ENCODE peak calls at places on chromosomes 3 and 15, in ten cellular contexts. One of them, this sample, is unnamed.

GRCh38 chr3:65927576-65927975 is 111.1 kb downstream of the MAGI1 start:
- DNase-seq in GM13976: no peak
- DNase-seq in neural crest cell: no peak
- DNase-seq in nucleus accumbens: no peak
- DNase-seq in dermis microvascular lymphatic vessel endothelial cell: no peak
- DNase-seq in lung microvascular endothelial cell: no peak
- DNase-seq in brain microvascular endothelial cell: no peak
- DNase-seq in Caco-2: no peak
- DNase-seq in H4: peak; percentile 4
- DNase-seq in anterior cingulate cortex: no peak
- DNase-seq in this sample: no peak

GRCh38 chr15:34795267-34796081 is at the start of gene ACTC1:
- DNase-seq in GM13976: peak; percentile 21
- DNase-seq in neural crest cell: peak; percentile 32
- DNase-seq in nucleus accumbens: no peak
- DNase-seq in dermis microvascular lymphatic vessel endothelial cell: peak; percentile 46
- DNase-seq in lung microvascular endothelial cell: peak; percentile 53
- DNase-seq in brain microvascular endothelial cell: peak; percentile 39
- DNase-seq in Caco-2: no peak
- DNase-seq in H4: no peak
- DNase-seq in anterior cingulate cortex: no peak
- DNase-seq in this sample: no peak

GRCh38 chr15:73918784-73919183 is 7.5 kb upstream of the LOXL1 start:
- DNase-seq in GM13976: no peak
- DNase-seq in neural crest cell: no peak
- DNase-seq in nucleus accumbens: no peak
- DNase-seq in dermis microvascular lymphatic vessel endothelial cell: no peak
- DNase-seq in lung microvascular endothelial cell: no peak
- DNase-seq in brain microvascular endothelial cell: no peak
- DNase-seq in Caco-2: no peak
- DNase-seq in H4: no peak
- DNase-seq in anterior cingulate cortex: no peak
- DNase-seq in this sample: no peak

GRCh38 chr3:157532529-157533297 is 29.5 kb upstream of the VEPH1 start:
- DNase-seq in GM13976: peak; percentile 57
- DNase-seq in neural crest cell: peak; percentile 23
- DNase-seq in nucleus accumbens: no peak
- DNase-seq in dermis microvascular lymphatic vessel endothelial cell: peak; percentile 93
- DNase-seq in lung microvascular endothelial cell: peak; percentile 89
- DNase-seq in brain microvascular endothelial cell: peak; percentile 71
- DNase-seq in Caco-2: no peak
- DNase-seq in H4: peak; percentile 91
- DNase-seq in anterior cingulate cortex: no peak
- DNase-seq in this sample: no peak

GRCh38 chr3:156620260-156620659 is 54.1 kb upstream of the TIPARP start:
- DNase-seq in GM13976: no peak
- DNase-seq in neural crest cell: no peak
- DNase-seq in nucleus accumbens: no peak
- DNase-seq in dermis microvascular lymphatic vessel endothelial cell: peak; percentile 9
- DNase-seq in lung microvascular endothelial cell: peak; percentile 17
- DNase-seq in brain microvascular endothelial cell: peak; percentile 18
- DNase-seq in Caco-2: no peak
- DNase-seq in H4: peak; percentile 54
- DNase-seq in anterior cingulate cortex: no peak
- DNase-seq in this sample: no peak

GRCh38 chr3:170695486-170696069 is 109.7 kb upstream of the SLC7A14 start:
- DNase-seq in GM13976: no peak
- DNase-seq in neural crest cell: no peak
- DNase-seq in nucleus accumbens: no peak
- DNase-seq in dermis microvascular lymphatic vessel endothelial cell: peak; percentile 18
- DNase-seq in lung microvascular endothelial cell: peak; percentile 30
- DNase-seq in brain microvascular endothelial cell: no peak
- DNase-seq in Caco-2: no peak
- DNase-seq in H4: no peak
- DNase-seq in anterior cingulate cortex: no peak
- DNase-seq in this sample: no peak

GRCh38 chr3:68206524-68207117 is 552.2 kb upstream of the SUCLG2 start:
- DNase-seq in GM13976: no peak
- DNase-seq in neural crest cell: no peak
- DNase-seq in nucleus accumbens: no peak
- DNase-seq in dermis microvascular lymphatic vessel endothelial cell: no peak
- DNase-seq in lung microvascular endothelial cell: no peak
- DNase-seq in brain microvascular endothelial cell: no peak
- DNase-seq in Caco-2: no peak
- DNase-seq in H4: no peak
- DNase-seq in anterior cingulate cortex: no peak
- DNase-seq in this sample: no peak

GRCh38 chr3:129829640-129830039 is 63.9 kb downstream of the TMCC1 start:
- DNase-seq in GM13976: peak; percentile 11
- DNase-seq in neural crest cell: no peak
- DNase-seq in nucleus accumbens: peak; percentile 2
- DNase-seq in dermis microvascular lymphatic vessel endothelial cell: peak; percentile 88
- DNase-seq in lung microvascular endothelial cell: peak; percentile 90
- DNase-seq in brain microvascular endothelial cell: peak; percentile 86
- DNase-seq in Caco-2: peak; percentile 59
- DNase-seq in H4: peak; percentile 89
- DNase-seq in anterior cingulate cortex: no peak
- DNase-seq in this sample: peak; percentile 10

GRCh38 chr3:164897335-164897734 is 181.0 kb downstream of the SI start:
- DNase-seq in GM13976: no peak
- DNase-seq in neural crest cell: no peak
- DNase-seq in nucleus accumbens: no peak
- DNase-seq in dermis microvascular lymphatic vessel endothelial cell: no peak
- DNase-seq in lung microvascular endothelial cell: no peak
- DNase-seq in brain microvascular endothelial cell: no peak
- DNase-seq in Caco-2: no peak
- DNase-seq in H4: peak; percentile 19
- DNase-seq in anterior cingulate cortex: no peak
- DNase-seq in this sample: no peak

GRCh38 chr3:13703071-13703470 is 154.1 kb downstream of the FBLN2 start:
- DNase-seq in GM13976: no peak
- DNase-seq in neural crest cell: no peak
- DNase-seq in nucleus accumbens: no peak
- DNase-seq in dermis microvascular lymphatic vessel endothelial cell: no peak
- DNase-seq in lung microvascular endothelial cell: no peak
- DNase-seq in brain microvascular endothelial cell: no peak
- DNase-seq in Caco-2: peak; percentile 3
- DNase-seq in H4: no peak
- DNase-seq in anterior cingulate cortex: no peak
- DNase-seq in this sample: no peak

GRCh38 chr3:53705774-53706173 is 140.4 kb downstream of the CHDH start:
- DNase-seq in GM13976: no peak
- DNase-seq in neural crest cell: no peak
- DNase-seq in nucleus accumbens: no peak
- DNase-seq in dermis microvascular lymphatic vessel endothelial cell: no peak
- DNase-seq in lung microvascular endothelial cell: no peak
- DNase-seq in brain microvascular endothelial cell: no peak
- DNase-seq in Caco-2: no peak
- DNase-seq in H4: peak; percentile 10
- DNase-seq in anterior cingulate cortex: no peak
- DNase-seq in this sample: no peak

GRCh38 chr15:86624261-86625036 is 544.8 kb downstream of the AGBL1 start:
- DNase-seq in GM13976: no peak
- DNase-seq in neural crest cell: peak; percentile 14
- DNase-seq in nucleus accumbens: peak; percentile 16
- DNase-seq in dermis microvascular lymphatic vessel endothelial cell: peak; percentile 47
- DNase-seq in lung microvascular endothelial cell: peak; percentile 1
- DNase-seq in brain microvascular endothelial cell: peak; percentile 86
- DNase-seq in Caco-2: peak; percentile 84
- DNase-seq in H4: peak; percentile 96
- DNase-seq in anterior cingulate cortex: peak; percentile 37
- DNase-seq in this sample: peak; percentile 17

GRCh38 chr3:190338717-190339116 is 16.5 kb upstream of the CLDN1 start:
- DNase-seq in GM13976: no peak
- DNase-seq in neural crest cell: no peak
- DNase-seq in nucleus accumbens: no peak
- DNase-seq in dermis microvascular lymphatic vessel endothelial cell: peak; percentile 64
- DNase-seq in lung microvascular endothelial cell: no peak
- DNase-seq in brain microvascular endothelial cell: no peak
- DNase-seq in Caco-2: no peak
- DNase-seq in H4: peak; percentile 17
- DNase-seq in anterior cingulate cortex: no peak
- DNase-seq in this sample: no peak

GRCh38 chr3:61813656-61814055 is 252.3 kb downstream of the PTPRG start:
- DNase-seq in GM13976: no peak
- DNase-seq in neural crest cell: no peak
- DNase-seq in nucleus accumbens: no peak
- DNase-seq in dermis microvascular lymphatic vessel endothelial cell: no peak
- DNase-seq in lung microvascular endothelial cell: no peak
- DNase-seq in brain microvascular endothelial cell: no peak
- DNase-seq in Caco-2: no peak
- DNase-seq in H4: no peak
- DNase-seq in anterior cingulate cortex: no peak
- DNase-seq in this sample: no peak

GRCh38 chr3:139794469-139795265 is 116.9 kb upstream of the NMNAT3 start:
- DNase-seq in GM13976: no peak
- DNase-seq in neural crest cell: no peak
- DNase-seq in nucleus accumbens: no peak
- DNase-seq in dermis microvascular lymphatic vessel endothelial cell: no peak
- DNase-seq in lung microvascular endothelial cell: no peak
- DNase-seq in brain microvascular endothelial cell: no peak
- DNase-seq in Caco-2: no peak
- DNase-seq in H4: no peak
- DNase-seq in anterior cingulate cortex: no peak
- DNase-seq in this sample: no peak

GRCh38 chr3:64574194-64574593 is 113.6 kb downstream of the ADAMTS9 start:
- DNase-seq in GM13976: no peak
- DNase-seq in neural crest cell: no peak
- DNase-seq in nucleus accumbens: no peak
- DNase-seq in dermis microvascular lymphatic vessel endothelial cell: no peak
- DNase-seq in lung microvascular endothelial cell: no peak
- DNase-seq in brain microvascular endothelial cell: no peak
- DNase-seq in Caco-2: no peak
- DNase-seq in H4: no peak
- DNase-seq in anterior cingulate cortex: no peak
- DNase-seq in this sample: no peak

GRCh38 chr15:74193305-74193718 is 9.3 kb downstream of the STRA6 start:
- DNase-seq in GM13976: no peak
- DNase-seq in neural crest cell: no peak
- DNase-seq in nucleus accumbens: no peak
- DNase-seq in dermis microvascular lymphatic vessel endothelial cell: peak; percentile 40
- DNase-seq in lung microvascular endothelial cell: peak; percentile 6
- DNase-seq in brain microvascular endothelial cell: peak; percentile 94
- DNase-seq in Caco-2: no peak
- DNase-seq in H4: peak; percentile 50
- DNase-seq in anterior cingulate cortex: no peak
- DNase-seq in this sample: no peak

GRCh38 chr15:69474846-69475455 is 22.3 kb downstream of the RPLP1 start:
- DNase-seq in GM13976: no peak
- DNase-seq in neural crest cell: no peak
- DNase-seq in nucleus accumbens: no peak
- DNase-seq in dermis microvascular lymphatic vessel endothelial cell: peak; percentile 11
- DNase-seq in lung microvascular endothelial cell: no peak
- DNase-seq in brain microvascular endothelial cell: peak; percentile 45
- DNase-seq in Caco-2: no peak
- DNase-seq in H4: no peak
- DNase-seq in anterior cingulate cortex: no peak
- DNase-seq in this sample: no peak

GRCh38 chr3:55609230-55610100 is 122.4 kb upstream of the WNT5A start:
- DNase-seq in GM13976: no peak
- DNase-seq in neural crest cell: no peak
- DNase-seq in nucleus accumbens: no peak
- DNase-seq in dermis microvascular lymphatic vessel endothelial cell: no peak
- DNase-seq in lung microvascular endothelial cell: no peak
- DNase-seq in brain microvascular endothelial cell: no peak
- DNase-seq in Caco-2: no peak
- DNase-seq in H4: no peak
- DNase-seq in anterior cingulate cortex: no peak
- DNase-seq in this sample: no peak

GRCh38 chr3:197734667-197735318 is 1.9 kb downstream of the RUBCN start:
- DNase-seq in GM13976: peak; percentile 76
- DNase-seq in neural crest cell: no peak
- DNase-seq in nucleus accumbens: no peak
- DNase-seq in dermis microvascular lymphatic vessel endothelial cell: no peak
- DNase-seq in lung microvascular endothelial cell: no peak
- DNase-seq in brain microvascular endothelial cell: no peak
- DNase-seq in Caco-2: no peak
- DNase-seq in H4: no peak
- DNase-seq in anterior cingulate cortex: no peak
- DNase-seq in this sample: no peak

GRCh38 chr15:61118885-61119284 is 110.2 kb downstream of the RORA start:
- DNase-seq in GM13976: no peak
- DNase-seq in neural crest cell: no peak
- DNase-seq in nucleus accumbens: no peak
- DNase-seq in dermis microvascular lymphatic vessel endothelial cell: peak; percentile 5
- DNase-seq in lung microvascular endothelial cell: no peak
- DNase-seq in brain microvascular endothelial cell: no peak
- DNase-seq in Caco-2: no peak
- DNase-seq in H4: no peak
- DNase-seq in anterior cingulate cortex: no peak
- DNase-seq in this sample: no peak

GRCh38 chr3:107928084-107928445 is 162.8 kb downstream of the CD47 start:
- DNase-seq in GM13976: peak; percentile 32
- DNase-seq in neural crest cell: no peak
- DNase-seq in nucleus accumbens: no peak
- DNase-seq in dermis microvascular lymphatic vessel endothelial cell: peak; percentile 15
- DNase-seq in lung microvascular endothelial cell: peak; percentile 10
- DNase-seq in brain microvascular endothelial cell: peak; percentile 34
- DNase-seq in Caco-2: no peak
- DNase-seq in H4: peak; percentile 19
- DNase-seq in anterior cingulate cortex: peak; percentile 72
- DNase-seq in this sample: no peak

GRCh38 chr3:136750209-136750921 is 1.8 kb downstream of the STAG1 start:
- DNase-seq in GM13976: no peak
- DNase-seq in neural crest cell: no peak
- DNase-seq in nucleus accumbens: no peak
- DNase-seq in dermis microvascular lymphatic vessel endothelial cell: peak; percentile 22
- DNase-seq in lung microvascular endothelial cell: peak; percentile 24
- DNase-seq in brain microvascular endothelial cell: no peak
- DNase-seq in Caco-2: no peak
- DNase-seq in H4: no peak
- DNase-seq in anterior cingulate cortex: no peak
- DNase-seq in this sample: no peak

GRCh38 chr3:123843668-123844067 is 40.5 kb downstream of the MYLK start:
- DNase-seq in GM13976: no peak
- DNase-seq in neural crest cell: no peak
- DNase-seq in nucleus accumbens: no peak
- DNase-seq in dermis microvascular lymphatic vessel endothelial cell: no peak
- DNase-seq in lung microvascular endothelial cell: no peak
- DNase-seq in brain microvascular endothelial cell: peak; percentile 64
- DNase-seq in Caco-2: no peak
- DNase-seq in H4: no peak
- DNase-seq in anterior cingulate cortex: no peak
- DNase-seq in this sample: no peak

GRCh38 chr15:33086500-33087141 is 107.9 kb downstream of the FMN1 start:
- DNase-seq in GM13976: peak; percentile 34
- DNase-seq in neural crest cell: no peak
- DNase-seq in nucleus accumbens: no peak
- DNase-seq in dermis microvascular lymphatic vessel endothelial cell: peak; percentile 58
- DNase-seq in lung microvascular endothelial cell: peak; percentile 74
- DNase-seq in brain microvascular endothelial cell: peak; percentile 49
- DNase-seq in Caco-2: no peak
- DNase-seq in H4: peak; percentile 74
- DNase-seq in anterior cingulate cortex: no peak
- DNase-seq in this sample: peak; percentile 44

GRCh38 chr3:67028385-67028784 is 30.3 kb downstream of the KBTBD8 start:
- DNase-seq in GM13976: no peak
- DNase-seq in neural crest cell: no peak
- DNase-seq in nucleus accumbens: no peak
- DNase-seq in dermis microvascular lymphatic vessel endothelial cell: no peak
- DNase-seq in lung microvascular endothelial cell: no peak
- DNase-seq in brain microvascular endothelial cell: no peak
- DNase-seq in Caco-2: no peak
- DNase-seq in H4: no peak
- DNase-seq in anterior cingulate cortex: no peak
- DNase-seq in this sample: no peak

GRCh38 chr3:59321881-59322540 is 272.2 kb upstream of the CFAP20DC start:
- DNase-seq in GM13976: no peak
- DNase-seq in neural crest cell: no peak
- DNase-seq in nucleus accumbens: no peak
- DNase-seq in dermis microvascular lymphatic vessel endothelial cell: no peak
- DNase-seq in lung microvascular endothelial cell: no peak
- DNase-seq in brain microvascular endothelial cell: no peak
- DNase-seq in Caco-2: no peak
- DNase-seq in H4: peak; percentile 23
- DNase-seq in anterior cingulate cortex: no peak
- DNase-seq in this sample: no peak

GRCh38 chr3:62142696-62143095 is 230.7 kb downstream of the FEZF2 start:
- DNase-seq in GM13976: no peak
- DNase-seq in neural crest cell: no peak
- DNase-seq in nucleus accumbens: no peak
- DNase-seq in dermis microvascular lymphatic vessel endothelial cell: no peak
- DNase-seq in lung microvascular endothelial cell: no peak
- DNase-seq in brain microvascular endothelial cell: no peak
- DNase-seq in Caco-2: no peak
- DNase-seq in H4: no peak
- DNase-seq in anterior cingulate cortex: no peak
- DNase-seq in this sample: no peak

This sample was measured in central memory CD4-positive, alpha-beta T cell.